ENCODE peak calls at places on chromosomes 11 and 22, in seven cellular contexts. K is GM12891, P is A549, Z is Peyer's patch, S is heart left ventricle, C is stomach, B is adrenal gland. L is an unnamed sample.

GRCh38 chr22:49296561-49296960 is 531.1 kb downstream of the BRD1 start:
- DNase-seq in K (no peak), P (no peak), Z (no peak), S (no peak), C (peak; percentile 22), B (no peak), L (no peak)

GRCh38 chr22:19803736-19804267 is 43.2 kb downstream of the TBX1 start:
- DNase-seq in K (no peak), P (no peak), Z (no peak), S (no peak), C (no peak), B (no peak), L (no peak)

GRCh38 chr22:24201681-24202590 is 20.6 kb downstream of the SUSD2 start:
- DNase-seq in K (no peak), P (peak; percentile 60), Z (no peak), S (no peak), C (no peak), B (no peak), L (no peak)

GRCh38 chr11:111001986-111002616 is 243.4 kb upstream of the POU2AF2 start:
- DNase-seq in K (no peak), P (no peak), Z (no peak), S (no peak), C (no peak), B (peak; percentile 33), L (no peak)

GRCh38 chr11:48005878-48006277 is 25.5 kb downstream of the PTPRJ start:
- DNase-seq in K (no peak), P (no peak), Z (no peak), S (no peak), C (no peak), B (no peak), L (peak; percentile 85)

GRCh38 chr11:123286761-123287160 is 91.7 kb upstream of the CLMP start:
- DNase-seq in K (no peak), P (no peak), Z (no peak), S (no peak), C (no peak), B (no peak), L (no peak)

GRCh38 chr11:6402061-6402470 is 11.8 kb downstream of the SMPD1 start:
- DNase-seq in K (no peak), P (no peak), Z (peak; percentile 56), S (no peak), C (no peak), B (no peak), L (no peak)

GRCh38 chr11:73312036-73312435 is 4.0 kb downstream of the ARHGEF17 start:
- DNase-seq in K (no peak), P (no peak), Z (no peak), S (no peak), C (no peak), B (no peak), L (no peak)

GRCh38 chr22:36327922-36328551 is 59.7 kb downstream of the MYH9 start:
- DNase-seq in K (no peak), P (no peak), Z (no peak), S (peak; percentile 86), C (no peak), B (peak; percentile 66), L (peak; percentile 41)

GRCh38 chr22:29824677-29825076 is 13.4 kb downstream of the ASCC2 start:
- DNase-seq in K (no peak), P (no peak), Z (no peak), S (no peak), C (peak; percentile 94), B (peak; percentile 70), L (no peak)

GRCh38 chr11:131692961-131693360 is 322.5 kb downstream of the NTM start:
- DNase-seq in K (no peak), P (no peak), Z (no peak), S (no peak), C (no peak), B (no peak), L (no peak)

GRCh38 chr11:43130616-43131015 is 181.2 kb upstream of the API5 start:
- DNase-seq in K (no peak), P (no peak), Z (no peak), S (no peak), C (no peak), B (peak; percentile 27), L (no peak)

GRCh38 chr22:49404020-49404419 is 423.7 kb downstream of the BRD1 start:
- DNase-seq in K (no peak), P (no peak), Z (no peak), S (no peak), C (peak; percentile 14), B (no peak), L (no peak)

GRCh38 chr11:120523196-120523595 is 11.6 kb downstream of the GRIK4 start:
- DNase-seq in K (no peak), P (no peak), Z (no peak), S (no peak), C (no peak), B (no peak), L (no peak)

GRCh38 chr11:66343176-66343575 is 1.7 kb downstream of the BRMS1 start:
- DNase-seq in K (no peak), P (no peak), Z (no peak), S (no peak), C (no peak), B (no peak), L (no peak)

GRCh38 chr11:1153951-1154487 is 3.7 kb upstream of the MUC5AC start:
- DNase-seq in K (no peak), P (peak; percentile 99), Z (peak; percentile 15), S (peak; percentile 74), C (peak; percentile 84), B (peak; percentile 97), L (no peak)

DNA sequence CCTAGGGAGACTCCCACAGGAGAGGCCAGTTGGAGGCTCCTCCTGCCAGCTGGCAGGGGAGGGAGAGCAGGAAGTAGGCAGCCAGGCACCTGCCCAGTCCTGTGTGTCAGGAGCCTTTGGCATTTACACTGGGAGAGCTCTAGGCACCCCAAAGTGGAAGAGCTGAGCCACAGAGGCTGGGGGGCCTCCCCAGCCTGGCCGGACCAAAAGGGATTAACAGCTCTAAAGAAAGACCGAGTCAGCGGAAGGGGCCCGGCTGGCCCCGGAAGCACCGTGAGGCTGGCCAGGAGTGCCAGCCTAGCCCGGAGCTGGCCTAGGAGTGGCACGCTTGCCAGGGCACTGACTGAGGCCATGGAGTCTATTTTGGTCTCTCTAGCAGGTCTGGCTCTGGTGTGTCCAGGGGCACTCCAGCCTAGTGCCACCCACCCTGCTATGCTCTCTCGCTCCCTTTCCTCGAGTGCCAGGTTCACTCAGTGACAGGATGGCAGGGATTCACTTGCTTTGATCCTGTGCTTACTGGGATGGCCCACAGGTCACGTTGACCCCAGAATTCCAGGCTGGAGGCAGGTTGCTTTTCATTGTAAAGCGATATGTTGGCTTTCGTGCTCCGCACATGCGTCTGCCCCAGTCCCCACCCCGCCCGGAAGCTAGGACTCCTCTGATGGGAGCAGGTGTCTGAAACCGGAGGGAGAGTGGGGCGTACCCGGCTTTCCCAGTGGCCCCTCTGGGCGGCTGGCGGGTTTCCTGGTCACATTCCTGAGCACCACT is 3.3 kb upstream of the KMT5B start:
- DNase-seq in K (no peak), P (no peak), Z (no peak), S (peak; percentile 70), C (peak; percentile 77), B (no peak), L (no peak)
- TF ChIP-seq POLR2A in K (no peak), P (no peak), Z (peak; percentile 31), S (no peak), C (no peak), B (no peak), L (no peak)

GRCh38 chr11:9142732-9143131 is 51.3 kb upstream of the SCUBE2 start:
- DNase-seq in K (no peak), P (no peak), Z (no peak), S (no peak), C (no peak), B (no peak), L (no peak)
- TF ChIP-seq POLR2A in K (no peak), P (no peak), Z (no peak), S (no peak), C (no peak), B (no peak), L (no peak)

GRCh38 chr22:39518124-39518786 is 2.1 kb upstream of the ATF4 start:
- DNase-seq in K (no peak), P (no peak), Z (no peak), S (no peak), C (no peak), B (peak; percentile 11), L (no peak)

GRCh38 chr22:39518996-39519680 is 1.2 kb upstream of the ATF4 start:
- DNase-seq in K (no peak), P (no peak), Z (no peak), S (no peak), C (no peak), B (peak; percentile 51), L (peak; percentile 78)

GRCh38 chr22:39520054-39520873 is at the start of gene ATF4:
- DNase-seq in K (peak; percentile 97), P (peak; percentile 99), Z (peak; percentile 97), S (peak; percentile 99), C (peak; percentile 98), B (peak; percentile 99), L (peak; percentile 99)

GRCh38 chr22:39520874-39521857 is 804 bp downstream of the ATF4 start:
- DNase-seq in K (no peak), P (peak; percentile 72), Z (peak; percentile 74), S (peak; percentile 87), C (peak; percentile 77), B (peak; percentile 80), L (peak; percentile 94)

DNA sequence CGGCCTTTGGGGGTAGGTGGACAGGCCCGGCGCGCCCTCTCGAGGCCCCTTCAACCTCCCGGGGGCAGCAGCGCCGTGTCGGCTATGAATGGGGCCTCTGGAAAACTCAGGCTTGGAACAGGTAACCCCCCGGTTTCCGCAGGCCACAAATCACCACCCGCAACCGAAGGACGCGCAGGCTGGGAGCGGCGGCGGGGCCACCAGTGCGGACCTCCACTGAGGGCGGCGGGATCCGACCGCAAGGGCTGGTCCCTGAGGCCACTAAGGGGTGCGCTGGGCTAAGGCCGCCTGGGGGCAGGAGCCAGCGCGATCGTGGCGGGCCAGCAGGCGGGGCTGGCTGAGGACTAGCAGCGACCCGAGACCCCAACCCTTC is 695 bp upstream of the ATF4 start:
- DNase-seq in K (no peak), P (peak; percentile 61), Z (peak; percentile 54), S (peak; percentile 71), C (peak; percentile 62), B (peak; percentile 68), L (peak; percentile 79)
- TF ChIP-seq POLR2A in K (peak; percentile 74), P (peak; percentile 66), Z (peak; percentile 48), S (no peak), C (no peak), B (peak; percentile 62), L (no peak)

DNA sequence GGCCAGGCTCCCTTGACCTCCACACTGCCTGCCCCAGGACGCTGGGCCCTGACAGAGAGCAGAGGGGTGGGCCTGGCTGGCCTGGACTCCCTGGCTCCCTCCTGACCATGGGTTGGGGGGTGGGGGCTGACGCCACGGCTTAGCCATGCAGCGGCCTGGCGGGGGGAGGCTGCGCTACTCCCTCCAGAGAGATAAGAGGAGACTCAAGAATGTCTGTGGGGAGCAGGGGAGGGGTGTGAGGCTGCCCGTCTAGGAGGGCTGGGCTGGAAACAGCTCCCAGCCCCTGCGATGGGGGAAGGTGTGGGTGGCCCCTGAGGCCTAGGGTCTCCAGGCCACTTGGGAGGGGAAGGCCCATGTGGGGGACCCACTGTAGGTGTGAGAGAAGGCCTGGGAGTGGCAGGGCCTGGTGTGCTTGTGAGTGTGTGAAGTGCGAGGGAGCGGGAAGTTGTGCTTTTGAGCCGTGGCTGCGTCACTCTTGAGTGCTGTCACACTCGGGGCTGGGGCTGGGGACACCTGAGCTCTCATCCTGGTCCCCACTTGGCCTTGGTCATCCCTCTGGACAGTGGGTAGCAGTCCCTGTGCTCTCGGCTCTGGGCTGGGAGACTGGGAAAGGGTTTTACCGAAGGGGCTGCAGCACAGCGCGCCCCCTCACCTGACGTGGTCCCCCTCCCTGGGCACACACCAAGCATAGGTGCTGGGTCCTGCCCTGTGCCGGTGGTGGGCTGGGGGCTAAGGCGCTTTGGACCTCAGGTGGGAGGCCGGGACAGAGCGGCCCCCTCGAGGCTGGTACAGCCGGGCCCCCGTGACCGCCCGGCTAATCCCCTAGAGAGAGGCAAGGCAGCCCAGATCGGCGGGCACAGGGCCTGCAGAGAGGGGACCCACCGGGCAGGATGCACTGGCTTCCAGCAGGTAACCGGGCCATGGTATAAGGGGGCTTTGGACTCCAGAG is 2.4 kb downstream of the MYRF start:
- DNase-seq in K (no peak), P (no peak), Z (no peak), S (no peak), C (peak; percentile 71), B (no peak), L (peak; percentile 57)
- TF ChIP-seq POLR2A in K (no peak), P (no peak), Z (no peak), S (no peak), C (no peak), B (no peak), L (no peak)

L was measured in erythroblast.